ENCODE peak calls at places on chromosomes 12 and 14, in nine cellular contexts. P is stimulated activated CD4-positive, alpha-beta T cell treated with anti-CD3 and anti-CD28 coated beads, Interleukin-15, amount 100 ng/mL, for 1 hour; K is dorsolateral prefrontal cortex; Y is Ammon's horn; I is C1 segment of cervical spinal cord; Z is neural progenitor cell; Q is A549; T is LoVo; H is activated T-helper 1 cell treated with anti-CD3 and anti-CD28 coated beads, Interleukin-12 subunit alpha, Interleukin-12 subunit beta, Interleukin-2, Interleukin-4 antibody, amounts not matched to agents 30 ng/mL and 10 ng/mL and 1 ng/mL, durations not matched to agents 14 hours and 24 hours and 36 hours. J is an unnamed sample.

GRCh38 chr12:34398706-34399630 is 376.7 kb downstream of the ALG10 start:
- DNase-seq in P (peak), K (peak), Y (peak), I (no peak), Z (no peak), Q (no peak), T (no peak), H (no peak), J (no peak)

GRCh38 chr14:90336985-90337384 is 5.2 kb upstream of the NRDE2 start:
- DNase-seq in P (no peak), K (no peak), Y (no peak), I (no peak), Z (no peak), Q (no peak), T (peak), H (no peak), J (no peak)

GRCh38 chr12:22658214-22658613 is 33.2 kb downstream of the ETNK1 start:
- DNase-seq in P (no peak), K (no peak), Y (no peak), I (no peak), Z (no peak), Q (peak), T (no peak), H (no peak), J (no peak)

GRCh38 chr14:99124482-99125104 is 147.4 kb downstream of the BCL11B start:
- DNase-seq in P (no peak), K (no peak), Y (no peak), I (no peak), Z (no peak), Q (no peak), T (no peak), H (no peak), J (no peak)

GRCh38 chr12:113591480-113591971 is 119.9 kb upstream of the LHX5 start:
- DNase-seq in P (no peak), K (no peak), Y (no peak), I (no peak), Z (peak), Q (peak), T (peak), H (no peak), J (no peak)

GRCh38 chr12:108629156-108629555 is 4.5 kb downstream of the SELPLG start:
- DNase-seq in P (no peak), K (no peak), Y (no peak), I (no peak), Z (no peak), Q (no peak), T (no peak), H (peak), J (no peak)

GRCh38 chr14:68210729-68211299 is 391.2 kb downstream of the RAD51B start:
- DNase-seq in P (no peak), K (no peak), Y (peak), I (no peak), Z (no peak), Q (no peak), T (peak), H (peak), J (no peak)

GRCh38 chr14:71070169-71070568 is 162.9 kb downstream of the PCNX1 start:
- DNase-seq in P (no peak), K (no peak), Y (no peak), I (no peak), Z (no peak), Q (no peak), T (no peak), H (no peak), J (no peak)

GRCh38 chr12:12880537-12880936 is 10.8 kb upstream of the GPRC5A start:
- DNase-seq in P (no peak), K (no peak), Y (no peak), I (no peak), Z (no peak), Q (no peak), T (no peak), H (no peak), J (no peak)

GRCh38 chr14:104390221-104390931 is 189.2 kb upstream of the C14orf180 start:
- DNase-seq in P (no peak), K (peak), Y (no peak), I (no peak), Z (no peak), Q (no peak), T (no peak), H (no peak), J (no peak)